ENCODE peak calls at places on chromosome X, in five cellular contexts. E is neural progenitor cell, F is tibial nerve, S is IMR-90, H is heart right ventricle. O is an unnamed sample. For H3K27me3, the result is how much of the 10 kb centered on the place peaks cover.

GRCh38 chrX:155035688-155036087 is 9.0 kb downstream of the FUNDC2 start:
- DNase-seq in F (no peak), E (no peak), H (no peak), S (no peak), O (no peak)

GRCh38 chrX:20218809-20219505 is 47.8 kb downstream of the RPS6KA3 start:
- DNase-seq in S (peak), H (no peak), E (peak), F (peak), O (no peak)

GRCh38 chrX:136048446-136048845 is 63.2 kb downstream of the SLC9A6 start:
- DNase-seq in E (no peak), S (peak), F (no peak), H (no peak), O (no peak)

GRCh38 chrX:20333672-20334071 is 67.0 kb upstream of the RPS6KA3 start:
- DNase-seq in E (no peak), H (no peak), F (no peak), S (no peak), O (no peak)

GRCh38 chrX:78092296-78092695 is 11.8 kb upstream of the PGK1 start:
- DNase-seq in E (peak), F (no peak), S (peak), H (no peak), O (no peak)

GRCh38 chrX:105282077-105282476 is 61.6 kb upstream of the TEX13A start:
- DNase-seq in E (no peak), H (no peak), F (no peak), S (no peak), O (no peak)

GRCh38 chrX:1212532-1212931 is at the start of gene CRLF2:
- DNase-seq in E (no peak), F (no peak), S (no peak), H (no peak), O (no peak)

GRCh38 chrX:136909119-136909705 is 28.7 kb upstream of the RBMX start:
- DNase-seq in H (peak), F (peak), E (peak), S (peak), O (peak)

GRCh38 chrX:129653985-129654651 is 638 bp downstream of the APLN start:
- DNase-seq in H (peak), F (no peak), S (no peak), E (no peak), O (no peak)

GRCh38 chrX:55623100-55623499 is at the start of gene FOXR2:
- DNase-seq in F (no peak), S (no peak), H (no peak), E (no peak), O (no peak)

GRCh38 chrX:103197721-103198306 is 17.1 kb upstream of the BEX4 start:
- DNase-seq in H (no peak), S (peak), E (no peak), F (no peak), O (no peak)

GRCh38 chrX:1434871-1435240 is 17.9 kb downstream of the ASMTL start:
- DNase-seq in S (no peak), H (no peak), E (no peak), F (no peak), O (no peak)

GRCh38 chrX:134512566-134512965 is 52.6 kb downstream of the HPRT1 start:
- DNase-seq in H (no peak), F (no peak), S (peak), E (no peak), O (peak)

GRCh38 chrX:132480581-132481203 is 8.1 kb downstream of the MBNL3 start:
- DNase-seq in E (no peak), F (no peak), S (peak), H (no peak), O (no peak)

GRCh38 chrX:53859890-53860289 is 173.4 kb upstream of the HUWE1 start:
- DNase-seq in E (no peak), H (no peak), S (no peak), F (no peak), O (no peak)
- H3K27me3 ChIP-seq in E (under half), H (under half), S (under half), F (under half), O (under half)

GRCh38 chrX:46588263-46588662 is 14.7 kb downstream of the CHST7 start:
- DNase-seq in S (peak), F (peak), H (peak), E (no peak), O (no peak)
- H3K4me3 ChIP-seq in S (no peak), F (no peak), H (no peak), E (no peak), O (no peak)

DNA sequence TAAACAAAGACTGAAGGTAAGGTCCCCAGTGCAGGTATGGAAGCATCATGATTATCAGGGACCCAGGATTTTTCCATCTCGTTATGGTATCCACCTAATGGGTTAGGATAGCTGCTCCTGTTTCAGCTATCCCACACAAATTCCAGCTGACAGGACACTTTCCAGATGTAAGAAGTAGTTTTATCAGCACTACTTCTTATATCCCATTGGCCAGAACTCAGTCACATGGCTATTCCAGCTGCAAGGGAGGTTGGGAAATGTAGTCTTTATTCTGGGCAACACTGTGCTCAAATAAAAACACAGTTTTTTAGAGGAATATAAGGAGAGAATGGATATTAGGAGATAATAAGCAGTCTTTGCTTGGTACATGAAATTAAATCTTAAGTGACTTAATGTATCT is 96.7 kb downstream of the SRPX start:
- DNase-seq in S (no peak), H (no peak), E (no peak), F (no peak), O (no peak)
- TF ChIP-seq CTCF in S (no peak), H (no peak), E (no peak), F (no peak), O (no peak)

GRCh38 chrX:23332888-23333821 is 1.5 kb upstream of the PTCHD1 start:
- DNase-seq in S (no peak), H (no peak), F (no peak), E (peak), O (no peak)
- H3K27me3 ChIP-seq in S (under half), H (half or more), F (half or more), E (half or more), O (under half)

DNA sequence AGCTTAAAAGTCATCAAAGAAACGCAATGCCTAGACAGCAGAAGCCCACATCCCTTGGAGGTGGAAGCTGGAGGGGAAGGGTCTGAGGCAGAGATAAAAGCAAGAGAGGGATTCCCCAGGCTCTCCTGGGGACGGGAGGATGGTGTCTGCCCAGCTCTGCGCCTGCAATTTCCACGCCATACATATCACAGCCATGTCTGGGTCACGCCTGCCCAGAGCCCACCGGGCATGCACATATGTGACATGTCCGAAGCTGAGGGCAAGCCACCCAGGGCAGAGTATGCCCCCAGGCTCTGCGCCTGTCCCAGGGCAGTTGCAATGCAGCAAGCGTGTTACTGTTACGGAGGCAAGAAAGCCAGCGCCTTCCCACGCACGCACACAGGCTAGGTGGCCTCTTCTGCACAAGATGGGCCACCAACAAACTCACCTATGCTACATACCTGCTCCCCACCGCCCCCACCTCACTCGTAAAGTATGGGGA is 1.2 kb downstream of the FGF13 start:
- DNase-seq in F (no peak), S (no peak), H (no peak), E (peak), O (no peak)
- H3K4me3 ChIP-seq in F (peak), S (no peak), H (peak), E (peak), O (peak)

GRCh38 chrX:63735882-63736281 is 49.1 kb downstream of the ARHGEF9 start:
- DNase-seq in H (peak), S (no peak), F (no peak), E (no peak), O (no peak)

GRCh38 chrX:63738696-63739095 is 46.3 kb downstream of the ARHGEF9 start:
- DNase-seq in H (no peak), S (peak), F (no peak), E (no peak), O (no peak)

GRCh38 chrX:63740382-63740781 is 44.6 kb downstream of the ARHGEF9 start:
- DNase-seq in F (no peak), S (no peak), H (no peak), E (no peak), O (no peak)

GRCh38 chrX:63743596-63743995 is 41.4 kb downstream of the ARHGEF9 start:
- DNase-seq in F (no peak), E (no peak), S (no peak), H (no peak), O (no peak)

GRCh38 chrX:63739885-63740284 is 45.1 kb downstream of the ARHGEF9 start:
- DNase-seq in F (no peak), H (no peak), E (no peak), S (no peak), O (no peak)
- TF ChIP-seq CTCF in F (no peak), H (no peak), E (no peak), S (no peak), O (no peak)

DNA sequence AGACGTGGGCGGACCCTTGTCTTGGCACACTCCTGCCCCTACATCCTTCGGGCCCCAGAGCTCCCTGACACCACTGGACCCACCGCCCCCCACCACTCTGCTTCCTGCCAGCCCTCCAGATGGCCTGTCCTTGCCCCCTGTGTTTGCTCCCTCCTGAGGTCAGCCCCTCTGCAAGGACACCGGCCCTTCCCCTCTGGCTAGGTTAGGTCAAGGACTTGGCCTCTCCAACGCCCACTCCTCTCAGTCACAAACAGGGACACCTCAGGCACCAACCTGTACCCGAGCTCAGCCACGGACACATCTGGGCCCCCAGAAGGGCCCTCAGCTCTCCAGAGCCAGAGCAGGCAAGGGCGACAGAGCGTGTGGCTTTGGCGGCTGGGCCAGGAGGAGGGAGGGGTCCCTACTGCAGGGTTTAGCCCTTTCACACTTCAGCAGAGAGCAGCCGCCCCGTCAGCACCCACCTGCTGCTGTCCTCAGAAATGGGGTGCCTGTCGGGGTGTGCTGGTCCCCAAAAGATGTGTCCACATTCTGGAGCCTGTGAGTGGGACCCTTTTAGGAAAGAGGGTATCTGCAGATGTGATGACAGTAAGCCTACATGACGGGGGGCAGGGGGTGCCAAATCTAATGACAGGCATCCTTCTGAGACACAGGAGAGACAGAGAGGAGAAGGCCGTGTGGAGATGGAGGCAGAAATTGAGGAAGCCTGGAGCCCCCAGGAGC is 23.5 kb upstream of the DUSP9 start:
- DNase-seq in H (no peak), E (no peak), S (no peak), F (no peak), O (no peak)
- H3K27me3 ChIP-seq in H (under half), E (under half), S (under half), F (under half), O (under half)

O was measured in kidney epithelial cell.